ENCODE peak calls at places on chromosomes 11 and 22, in eight cellular contexts. One of them, this sample, is unnamed.

GRCh38 chr11:69009441-69010211 is 3.4 kb downstream of the MRGPRF start:
- DNase-seq in HS-5: no peak
- DNase-seq in heart left ventricle: no peak
- DNase-seq in T-helper 1 cell: no peak
- DNase-seq in PC-3: no peak
- DNase-seq in chondrocyte: peak
- DNase-seq in germinal center: no peak
- DNase-seq in Caki2: no peak
- DNase-seq in this sample: no peak

GRCh38 chr22:41939981-41940852 is 6.7 kb downstream of the CENPM start:
- DNase-seq in HS-5: no peak
- DNase-seq in heart left ventricle: no peak
- DNase-seq in T-helper 1 cell: peak
- DNase-seq in PC-3: no peak
- DNase-seq in chondrocyte: no peak
- DNase-seq in germinal center: peak
- DNase-seq in Caki2: no peak
- DNase-seq in this sample: peak

GRCh38 chr11:12606597-12606996 is 67.6 kb upstream of the TEAD1 start:
- DNase-seq in HS-5: peak
- DNase-seq in heart left ventricle: no peak
- DNase-seq in T-helper 1 cell: no peak
- DNase-seq in PC-3: peak
- DNase-seq in chondrocyte: no peak
- DNase-seq in germinal center: no peak
- DNase-seq in Caki2: no peak
- DNase-seq in this sample: peak

GRCh38 chr11:73851046-73851764 is 25.4 kb downstream of the COA4 start:
- DNase-seq in HS-5: no peak
- DNase-seq in heart left ventricle: no peak
- DNase-seq in T-helper 1 cell: no peak
- DNase-seq in PC-3: no peak
- DNase-seq in chondrocyte: no peak
- DNase-seq in germinal center: no peak
- DNase-seq in Caki2: no peak
- DNase-seq in this sample: no peak

GRCh38 chr11:23288001-23288783 is 427.9 kb upstream of the CCDC179 start:
- DNase-seq in HS-5: peak
- DNase-seq in heart left ventricle: no peak
- DNase-seq in T-helper 1 cell: no peak
- DNase-seq in PC-3: peak
- DNase-seq in chondrocyte: no peak
- DNase-seq in germinal center: no peak
- DNase-seq in Caki2: peak
- DNase-seq in this sample: peak

GRCh38 chr11:120830092-120830491 is 193.8 kb upstream of the TBCEL start:
- DNase-seq in HS-5: no peak
- DNase-seq in heart left ventricle: no peak
- DNase-seq in T-helper 1 cell: no peak
- DNase-seq in PC-3: no peak
- DNase-seq in chondrocyte: no peak
- DNase-seq in germinal center: no peak
- DNase-seq in Caki2: no peak
- DNase-seq in this sample: no peak

GRCh38 chr11:127042445-127042844 is 41.9 kb upstream of the KIRREL3 start:
- DNase-seq in HS-5: peak
- DNase-seq in heart left ventricle: no peak
- DNase-seq in T-helper 1 cell: no peak
- DNase-seq in PC-3: no peak
- DNase-seq in chondrocyte: no peak
- DNase-seq in germinal center: no peak
- DNase-seq in Caki2: no peak
- DNase-seq in this sample: no peak

GRCh38 chr11:117657801-117658200 is 139.2 kb downstream of the DSCAML1 start:
- DNase-seq in HS-5: no peak
- DNase-seq in heart left ventricle: no peak
- DNase-seq in T-helper 1 cell: no peak
- DNase-seq in PC-3: no peak
- DNase-seq in chondrocyte: no peak
- DNase-seq in germinal center: no peak
- DNase-seq in Caki2: no peak
- DNase-seq in this sample: no peak

GRCh38 chr11:1879941-1880720 is 11.6 kb downstream of the PRR33 start:
- DNase-seq in HS-5: no peak
- DNase-seq in heart left ventricle: peak
- DNase-seq in T-helper 1 cell: no peak
- DNase-seq in PC-3: no peak
- DNase-seq in chondrocyte: peak
- DNase-seq in germinal center: no peak
- DNase-seq in Caki2: no peak
- DNase-seq in this sample: no peak

GRCh38 chr11:66886671-66887221 is 29.9 kb downstream of the LRFN4 start:
- DNase-seq in HS-5: no peak
- DNase-seq in heart left ventricle: peak
- DNase-seq in T-helper 1 cell: no peak
- DNase-seq in PC-3: no peak
- DNase-seq in chondrocyte: no peak
- DNase-seq in germinal center: no peak
- DNase-seq in Caki2: peak
- DNase-seq in this sample: peak

GRCh38 chr11:2525166-2525861 is 80.5 kb downstream of the KCNQ1 start:
- DNase-seq in HS-5: no peak
- DNase-seq in heart left ventricle: peak
- DNase-seq in T-helper 1 cell: no peak
- DNase-seq in PC-3: no peak
- DNase-seq in chondrocyte: peak
- DNase-seq in germinal center: no peak
- DNase-seq in Caki2: no peak
- DNase-seq in this sample: no peak

GRCh38 chr11:82216927-82217570 is 516.6 kb downstream of the FAM181B start:
- DNase-seq in HS-5: no peak
- DNase-seq in heart left ventricle: no peak
- DNase-seq in T-helper 1 cell: no peak
- DNase-seq in PC-3: no peak
- DNase-seq in chondrocyte: no peak
- DNase-seq in germinal center: no peak
- DNase-seq in Caki2: no peak
- DNase-seq in this sample: no peak

GRCh38 chr11:105783216-105783615 is 173.3 kb downstream of the GRIA4 start:
- DNase-seq in HS-5: no peak
- DNase-seq in heart left ventricle: no peak
- DNase-seq in T-helper 1 cell: no peak
- DNase-seq in PC-3: no peak
- DNase-seq in chondrocyte: no peak
- DNase-seq in germinal center: no peak
- DNase-seq in Caki2: no peak
- DNase-seq in this sample: no peak